ENCODE peak calls at places on chromosomes 12 and 14, in nine cellular contexts. G is spleen; N is body of pancreas; T is CD8-positive, alpha-beta T cell; Y is breast epithelium; O is esophagus squamous epithelium; X is mucosa of descending colon; H is Peyer's patch; I is lung. U is an unnamed sample. For H3K9me3, the result is how much of the 10 kb centered on the place peaks cover.

GRCh38 chr14:74599201-74599809 is 12.7 kb downstream of the LTBP2 start:
- DNase-seq in G (no peak), N (no peak), T (no peak), Y (no peak), O (no peak), X (no peak), H (no peak), I (no peak), U (no peak)

GRCh38 chr12:110002691-110003515 is 3.7 kb downstream of the ANKRD13A start:
- DNase-seq in G (no peak), N (peak), T (no peak), Y (no peak), O (no peak), X (no peak), H (no peak), I (peak), U (no peak)

GRCh38 chr12:30153981-30154380 is 370.2 kb upstream of the TMTC1 start:
- DNase-seq in G (no peak), N (no peak), T (no peak), Y (no peak), O (no peak), X (no peak), H (no peak), I (no peak), U (no peak)

GRCh38 chr14:103143535-103143934 is 20.3 kb downstream of the TNFAIP2 start:
- DNase-seq in G (no peak), N (no peak), T (no peak), Y (no peak), O (no peak), X (no peak), H (no peak), I (no peak), U (no peak)

GRCh38 chr12:88553941-88554658 is 26.2 kb downstream of the KITLG start:
- DNase-seq in G (no peak), N (peak), T (no peak), Y (peak), O (no peak), X (no peak), H (no peak), I (no peak), U (no peak)

GRCh38 chr12:126480396-126480795 is 1415.2 kb downstream of the AACS start:
- DNase-seq in G (no peak), N (no peak), T (no peak), Y (no peak), O (no peak), X (no peak), H (no peak), I (no peak), U (no peak)

GRCh38 chr12:115464008-115464672 is 780.2 kb upstream of the TBX3 start:
- DNase-seq in G (no peak), N (no peak), T (no peak), Y (no peak), O (no peak), X (no peak), H (no peak), I (no peak), U (no peak)

GRCh38 chr12:28237423-28237822 is 47.2 kb downstream of the CCDC91 start:
- DNase-seq in G (no peak), N (no peak), T (no peak), Y (no peak), O (no peak), X (no peak), H (no peak), I (no peak), U (no peak)

GRCh38 chr14:100714205-100714781 is 12.4 kb upstream of the DLK1 start:
- DNase-seq in G (no peak), N (no peak), T (no peak), Y (no peak), O (no peak), X (no peak), H (no peak), I (no peak), U (no peak)

GRCh38 chr14:99393059-99393655 is 87.5 kb downstream of the SETD3 start:
- DNase-seq in G (no peak), N (peak), T (no peak), Y (no peak), O (no peak), X (peak), H (no peak), I (no peak), U (no peak)

GRCh38 chr12:65818454-65819382 is 5.6 kb upstream of the HMGA2 start:
- DNase-seq in G (no peak), N (no peak), T (no peak), Y (no peak), O (no peak), X (no peak), H (no peak), I (no peak), U (no peak)

GRCh38 chr12:119229837-119230236 is 51.1 kb downstream of the HSPB8 start:
- DNase-seq in G (no peak), N (no peak), T (no peak), Y (no peak), O (no peak), X (no peak), H (no peak), I (peak), U (peak)

GRCh38 chr12:94587266-94588241 is 62.8 kb downstream of the TMCC3 start:
- DNase-seq in G (no peak), N (no peak), T (no peak), Y (no peak), O (no peak), X (no peak), H (no peak), I (no peak), U (no peak)

GRCh38 chr12:2800046-2800570 is 5.3 kb downstream of the FKBP4 start:
- DNase-seq in G (no peak), N (no peak), T (no peak), Y (no peak), O (no peak), X (no peak), H (no peak), I (no peak), U (no peak)

GRCh38 chr14:54796961-54797360 is 105.7 kb downstream of the GCH1 start:
- DNase-seq in G (no peak), N (no peak), T (no peak), Y (no peak), O (no peak), X (no peak), H (no peak), I (no peak), U (peak)

GRCh38 chr12:120466560-120467315 is 2.8 kb downstream of the SRSF9 start:
- DNase-seq in G (no peak), N (peak), T (no peak), Y (no peak), O (no peak), X (peak), H (peak), I (no peak), U (no peak)

GRCh38 chr12:130838284-130838950 is 633 bp downstream of the STX2 start:
- DNase-seq in G (no peak), N (peak), T (no peak), Y (no peak), O (no peak), X (no peak), H (no peak), I (peak), U (no peak)

GRCh38 chr14:72559669-72560068 is 334.2 kb downstream of the DPF3 start:
- DNase-seq in G (no peak), N (peak), T (no peak), Y (no peak), O (no peak), X (no peak), H (no peak), I (no peak), U (no peak)

GRCh38 chr14:31988237-31988636 is 88.9 kb upstream of the ARHGAP5 start:
- DNase-seq in G (no peak), N (no peak), T (no peak), Y (no peak), O (no peak), X (no peak), H (no peak), I (no peak), U (no peak)

GRCh38 chr14:68777644-68778043 is 15.2 kb downstream of the ZFP36L1 start:
- DNase-seq in G (no peak), N (no peak), T (no peak), Y (peak), O (no peak), X (no peak), H (peak), I (no peak), U (no peak)

GRCh38 chr14:55245657-55246268 is 25.5 kb upstream of the FBXO34 start:
- DNase-seq in G (no peak), N (peak), T (no peak), Y (no peak), O (no peak), X (no peak), H (no peak), I (no peak), U (no peak)

GRCh38 chr14:23403139-23403438 is 5.0 kb downstream of the MYH6 start:
- DNase-seq in G (no peak), N (no peak), T (no peak), Y (no peak), O (no peak), X (no peak), H (no peak), I (no peak), U (no peak)

GRCh38 chr12:108117163-108117849 is 11.8 kb upstream of the WSCD2 start:
- DNase-seq in G (no peak), N (no peak), T (no peak), Y (no peak), O (no peak), X (no peak), H (no peak), I (no peak), U (no peak)

GRCh38 chr12:120711411-120711810 is 1.2 kb downstream of the UNC119B start:
- DNase-seq in G (no peak), N (no peak), T (no peak), Y (no peak), O (no peak), X (no peak), H (no peak), I (no peak), U (no peak)

GRCh38 chr14:106578479-106578878 is 1052.1 kb downstream of the TMEM121 start:
- DNase-seq in G (peak), N (no peak), T (no peak), Y (no peak), O (no peak), X (no peak), H (peak), I (no peak), U (no peak)

GRCh38 chr12:2551514-2551913 is 243.3 kb upstream of the FKBP4 start:
- DNase-seq in G (no peak), N (no peak), T (no peak), Y (no peak), O (no peak), X (no peak), H (no peak), I (no peak), U (no peak)

GRCh38 chr12:96208346-96208745 is 14.2 kb downstream of the ELK3 start:
- DNase-seq in G (no peak), N (no peak), T (no peak), Y (no peak), O (no peak), X (no peak), H (no peak), I (no peak), U (no peak)

GRCh38 chr14:58216544-58216943 is 16.6 kb downstream of the ACTR10 start:
- DNase-seq in G (no peak), N (no peak), T (no peak), Y (no peak), O (no peak), X (no peak), H (no peak), I (no peak), U (no peak)

GRCh38 chr14:35553808-35554207 is 19.8 kb downstream of the INSM2 start:
- DNase-seq in G (no peak), N (no peak), T (no peak), Y (no peak), O (no peak), X (no peak), H (no peak), I (no peak), U (no peak)

GRCh38 chr14:23248601-23249000 is 10.9 kb downstream of the RNF212B start:
- DNase-seq in G (no peak), N (no peak), T (no peak), Y (no peak), O (no peak), X (no peak), H (no peak), I (no peak), U (no peak)

GRCh38 chr14:20690848-20691640 is 2.5 kb downstream of the ANG start:
- DNase-seq in G (no peak), N (peak), T (no peak), Y (peak), O (no peak), X (no peak), H (peak), I (peak), U (no peak)

GRCh38 chr12:113103756-113104450 is 31.7 kb downstream of the RASAL1 start:
- DNase-seq in G (peak), N (peak), T (peak), Y (no peak), O (no peak), X (peak), H (peak), I (no peak), U (no peak)

GRCh38 chr14:64510825-64511679 is 6.5 kb downstream of the ZBTB1 start:
- DNase-seq in G (no peak), N (peak), T (peak), Y (peak), O (no peak), X (no peak), H (peak), I (peak), U (peak)

GRCh38 chr12:25694072-25694471 is 141.0 kb upstream of the LMNTD1 start:
- DNase-seq in G (no peak), N (no peak), T (no peak), Y (no peak), O (no peak), X (no peak), H (no peak), I (no peak), U (no peak)

GRCh38 chr14:94217116-94217515 is 43.0 kb downstream of the PPP4R4 start:
- DNase-seq in G (no peak), N (no peak), T (no peak), Y (no peak), O (no peak), X (no peak), H (no peak), I (no peak), U (no peak)

GRCh38 chr12:98646165-98646764 is 1.2 kb downstream of the APAF1 start:
- DNase-seq in G (no peak), N (no peak), T (no peak), Y (no peak), O (no peak), X (no peak), H (no peak), I (no peak), U (no peak)

GRCh38 chr12:128983371-128983770 is 130.1 kb downstream of the GLT1D1 start:
- DNase-seq in G (no peak), N (no peak), T (no peak), Y (no peak), O (no peak), X (no peak), H (no peak), I (no peak), U (no peak)

DNA sequence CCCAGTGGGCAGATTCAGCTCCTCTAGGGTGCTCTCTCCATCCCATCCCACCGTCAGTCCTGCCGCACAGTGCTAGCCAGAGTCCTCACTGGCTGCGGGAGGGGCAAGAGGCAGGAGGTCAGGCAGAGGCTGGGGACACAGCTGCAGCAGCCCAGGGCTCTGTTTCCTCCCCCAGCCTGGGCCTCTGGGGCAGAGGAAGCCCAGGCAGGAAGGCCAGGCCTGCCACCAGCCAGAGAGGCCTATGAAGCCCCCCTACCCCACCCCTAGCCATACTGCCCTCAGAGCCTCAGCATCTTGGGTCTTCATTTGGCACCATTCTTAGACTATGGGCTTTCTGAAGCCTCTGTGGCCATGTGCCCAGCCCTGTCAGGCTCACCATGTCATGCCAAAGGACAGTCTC is 3.4 kb downstream of the ACVRL1 start:
- DNase-seq in G (no peak), N (no peak), T (no peak), Y (no peak), O (no peak), X (no peak), H (no peak), I (no peak), U (no peak)
- H3K4me3 ChIP-seq in G (no peak), N (no peak), T (no peak), Y (no peak), O (no peak), X (no peak), H (no peak), I (no peak), U (no peak)

GRCh38 chr12:93563807-93564538 is 8.5 kb upstream of the SOCS2 start:
- DNase-seq in G (no peak), N (peak), T (no peak), Y (peak), O (no peak), X (no peak), H (no peak), I (peak), U (no peak)
- TF ChIP-seq CTCF in G (no peak), N (no peak), T (no peak), Y (no peak), O (no peak), X (no peak), H (no peak), I (no peak), U (peak)

GRCh38 chr12:18345021-18345735 is 83.9 kb downstream of the PIK3C2G start:
- DNase-seq in G (no peak), N (no peak), T (no peak), Y (no peak), O (no peak), X (no peak), H (no peak), I (no peak), U (no peak)
- H3K9me3 ChIP-seq in G (under half), N (under half), T (under half), Y (under half), O (under half), X (under half), H (under half), I (under half), U (under half)

GRCh38 chr14:90678846-90679362 is 137.3 kb downstream of the TTC7B start:
- DNase-seq in G (no peak), N (no peak), T (no peak), Y (no peak), O (no peak), X (no peak), H (no peak), I (no peak), U (no peak)

GRCh38 chr14:90676859-90677258 is 139.4 kb downstream of the TTC7B start:
- DNase-seq in G (no peak), N (no peak), T (no peak), Y (no peak), O (no peak), X (no peak), H (no peak), I (no peak), U (no peak)

GRCh38 chr14:90677484-90678045 is 138.7 kb downstream of the TTC7B start:
- DNase-seq in G (no peak), N (no peak), T (no peak), Y (no peak), O (no peak), X (no peak), H (no peak), I (no peak), U (no peak)

GRCh38 chr14:90676356-90676755 is 139.9 kb downstream of the TTC7B start:
- DNase-seq in G (no peak), N (no peak), T (no peak), Y (no peak), O (no peak), X (no peak), H (no peak), I (no peak), U (no peak)

DNA sequence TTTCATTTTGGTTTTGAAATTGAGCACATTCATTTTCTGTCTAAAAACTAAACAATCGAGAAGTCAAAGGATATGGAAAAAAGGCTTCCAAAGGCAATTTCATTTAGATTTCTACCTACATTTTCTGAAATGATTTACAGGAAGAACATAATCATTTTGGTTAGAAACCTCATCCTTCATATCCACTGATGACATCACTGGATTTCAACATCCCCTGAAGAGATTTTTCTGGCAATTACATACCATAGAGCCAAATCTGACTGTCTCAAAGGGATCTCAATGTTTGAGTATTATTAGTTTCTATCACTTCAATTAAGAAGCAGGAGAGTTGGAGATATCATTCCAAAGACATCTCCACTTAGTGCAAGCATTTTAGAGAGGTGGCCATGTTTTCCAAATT is 137.8 kb downstream of the TTC7B start:
- DNase-seq in G (no peak), N (no peak), T (no peak), Y (no peak), O (no peak), X (no peak), H (no peak), I (no peak), U (no peak)
- H3K4me3 ChIP-seq in G (no peak), N (no peak), T (no peak), Y (no peak), O (no peak), X (no peak), H (no peak), I (no peak), U (no peak)